ENCODE peak calls at places on chromosome 7, in seven cellular contexts. V is left ventricle myocardium inferior, R is iPS DF 6.9, Q is prostate gland, C is PC-9, L is cardiac muscle cell, U is mucosa of descending colon. O is an unnamed sample. For H3K36me3, the result is how much of the 10 kb centered on the place peaks cover.

GRCh38 chr7:8205572-8205971 is 56.4 kb downstream of the ICA1 start:
- DNase-seq in V (no peak), R (no peak), C (no peak), U (no peak), Q (no peak), L (no peak), O (no peak)

GRCh38 chr7:70568674-70569334 is 563.1 kb upstream of the GALNT17 start:
- DNase-seq in Q (no peak), L (peak), C (no peak), R (no peak), V (peak), U (peak), O (no peak)

GRCh38 chr7:43612128-43612527 is 29.2 kb downstream of the STK17A start:
- DNase-seq in U (no peak), V (no peak), C (no peak), L (no peak), R (no peak), Q (no peak), O (no peak)

GRCh38 chr7:92042056-92042737 is 92.1 kb downstream of the CYP51A1 start:
- DNase-seq in R (no peak), U (peak), C (no peak), V (no peak), L (no peak), Q (no peak), O (no peak)

GRCh38 chr7:1906087-1906830 is 236.2 kb downstream of the ELFN1 start:
- DNase-seq in V (no peak), L (no peak), U (no peak), C (no peak), R (no peak), Q (no peak), O (no peak)

GRCh38 chr7:33837356-33837851 is 67.9 kb upstream of the BMPER start:
- DNase-seq in V (no peak), U (no peak), C (no peak), R (no peak), Q (no peak), L (no peak), O (no peak)

GRCh38 chr7:4964506-4964905 is 5.5 kb upstream of the MMD2 start:
- DNase-seq in C (no peak), R (no peak), L (no peak), Q (no peak), U (no peak), V (no peak), O (no peak)

GRCh38 chr7:105896407-105896842 is 20.0 kb upstream of the ATXN7L1 start:
- DNase-seq in L (no peak), C (no peak), Q (peak), R (no peak), V (no peak), U (peak), O (no peak)

GRCh38 chr7:68936501-68936900 is 661.8 kb upstream of the AUTS2 start:
- DNase-seq in L (peak), R (no peak), V (no peak), Q (no peak), C (no peak), U (no peak), O (no peak)

GRCh38 chr7:121558288-121558687 is 162.2 kb upstream of the FAM3C start:
- DNase-seq in V (no peak), R (no peak), Q (no peak), L (peak), U (no peak), C (no peak), O (no peak)

GRCh38 chr7:2851499-2851898 is 7.4 kb upstream of the GNA12 start:
- DNase-seq in R (no peak), Q (no peak), V (no peak), L (no peak), C (no peak), U (no peak), O (no peak)

GRCh38 chr7:123607423-123607975 is 5.9 kb downstream of the ASB15 start:
- DNase-seq in Q (no peak), L (no peak), U (no peak), C (no peak), V (no peak), R (no peak), O (no peak)

GRCh38 chr7:95874541-95875265 is 102.3 kb downstream of the DYNC1I1 start:
- DNase-seq in V (no peak), U (no peak), L (no peak), R (no peak), Q (no peak), C (no peak), O (no peak)

GRCh38 chr7:94258418-94258817 is 136.3 kb upstream of the COL1A2 start:
- DNase-seq in R (no peak), L (peak), C (no peak), Q (no peak), V (no peak), U (no peak), O (no peak)

GRCh38 chr7:66076459-66077329 is 1.1 kb downstream of the ASL start:
- DNase-seq in Q (no peak), C (no peak), U (peak), L (no peak), V (no peak), R (no peak), O (no peak)

GRCh38 chr7:132480534-132480933 is 95.7 kb downstream of the PLXNA4 start:
- DNase-seq in L (no peak), C (no peak), Q (no peak), V (peak), U (no peak), R (no peak), O (no peak)

GRCh38 chr7:114415054-114415997 is 711 bp downstream of the FOXP2 start:
- DNase-seq in Q (no peak), U (no peak), C (no peak), V (no peak), L (no peak), R (no peak), O (no peak)

GRCh38 chr7:148110097-148110868 is 480.3 kb upstream of the C7orf33 start:
- DNase-seq in U (peak), R (no peak), V (no peak), C (no peak), Q (no peak), L (peak), O (peak)

GRCh38 chr7:118104812-118105441 is 79.0 kb upstream of the LSM8 start:
- DNase-seq in U (no peak), Q (no peak), R (no peak), C (no peak), V (no peak), L (peak), O (peak)

GRCh38 chr7:80372415-80372814 is 139.4 kb downstream of the GNAT3 start:
- DNase-seq in C (no peak), Q (no peak), U (no peak), L (no peak), V (no peak), R (no peak), O (no peak)

GRCh38 chr7:43674559-43675436 is 54.5 kb downstream of the COA1 start:
- DNase-seq in U (no peak), Q (no peak), L (no peak), C (no peak), V (no peak), R (no peak), O (peak)

GRCh38 chr7:35969055-35969454 is 168.2 kb downstream of the SEPTIN7 start:
- DNase-seq in U (no peak), Q (no peak), R (no peak), C (no peak), V (no peak), L (no peak), O (no peak)

GRCh38 chr7:55005241-55005836 is 13.5 kb upstream of the EGFR start:
- DNase-seq in V (no peak), C (no peak), R (no peak), Q (no peak), L (no peak), U (no peak), O (no peak)

GRCh38 chr7:100880645-100881044 is 5.7 kb downstream of the SRRT start:
- DNase-seq in R (no peak), C (no peak), U (no peak), L (no peak), V (no peak), Q (no peak), O (no peak)

GRCh38 chr7:100879685-100880261 is 4.9 kb downstream of the SRRT start:
- DNase-seq in L (no peak), U (no peak), V (no peak), Q (no peak), R (no peak), C (no peak), O (no peak)

GRCh38 chr7:100878685-100879084 is 3.8 kb downstream of the SRRT start:
- DNase-seq in R (no peak), C (no peak), U (no peak), Q (no peak), V (no peak), L (no peak), O (no peak)

GRCh38 chr7:100875356-100875751 is 451 bp downstream of the SRRT start:
- DNase-seq in U (no peak), C (no peak), L (no peak), V (peak), R (no peak), Q (no peak), O (no peak)

GRCh38 chr7:100878013-100878412 is 3.1 kb downstream of the SRRT start:
- DNase-seq in V (no peak), U (no peak), R (no peak), L (no peak), C (no peak), Q (no peak), O (no peak)
- H3K36me3 ChIP-seq in V (half or more), U (under half), R (under half), L (under half), C (under half), Q (under half), O (under half)

GRCh38 chr7:74183142-74183541 is 9.0 kb downstream of the EIF4H start:
- DNase-seq in C (no peak), L (no peak), Q (peak), V (no peak), R (no peak), U (no peak), O (no peak)

GRCh38 chr7:74183653-74184450 is 9.7 kb downstream of the EIF4H start:
- DNase-seq in U (no peak), Q (no peak), V (no peak), R (no peak), C (peak), L (no peak), O (no peak)

GRCh38 chr7:74182453-74183090 is 8.4 kb downstream of the EIF4H start:
- DNase-seq in R (no peak), U (no peak), Q (no peak), C (no peak), V (no peak), L (no peak), O (no peak)

GRCh38 chr7:74185636-74186035 is 11.5 kb downstream of the EIF4H start:
- DNase-seq in C (no peak), V (no peak), R (no peak), Q (no peak), L (no peak), U (no peak), O (no peak)

GRCh38 chr7:74185016-74185415 is 10.9 kb downstream of the EIF4H start:
- DNase-seq in Q (no peak), L (no peak), C (no peak), V (no peak), U (no peak), R (no peak), O (no peak)
- H3K36me3 ChIP-seq in Q (under half), L (under half), C (half or more), V (under half), U (under half), R (under half), O (under half)

GRCh38 chr7:128770238-128770637 is 5.4 kb downstream of the OPN1SW start:
- DNase-seq in L (no peak), Q (no peak), C (no peak), V (no peak), R (no peak), U (no peak), O (no peak)
- H3K36me3 ChIP-seq in L (under half), Q (under half), C (under half), V (half or more), R (under half), U (under half), O (under half)

GRCh38 chr7:41793556-41793955 is 90.7 kb upstream of the INHBA start:
- DNase-seq in U (no peak), R (no peak), C (no peak), V (no peak), Q (no peak), L (no peak), O (no peak)
- H3K36me3 ChIP-seq in U (under half), R (under half), C (under half), V (under half), Q (under half), L (under half), O (under half)

GRCh38 chr7:102075553-102076135 is 211.0 kb upstream of the SH2B2 start:
- DNase-seq in C (no peak), V (no peak), L (no peak), Q (peak), U (no peak), R (no peak), O (no peak)
- H3K36me3 ChIP-seq in C (under half), V (under half), L (under half), Q (under half), U (under half), R (under half), O (under half)

DNA sequence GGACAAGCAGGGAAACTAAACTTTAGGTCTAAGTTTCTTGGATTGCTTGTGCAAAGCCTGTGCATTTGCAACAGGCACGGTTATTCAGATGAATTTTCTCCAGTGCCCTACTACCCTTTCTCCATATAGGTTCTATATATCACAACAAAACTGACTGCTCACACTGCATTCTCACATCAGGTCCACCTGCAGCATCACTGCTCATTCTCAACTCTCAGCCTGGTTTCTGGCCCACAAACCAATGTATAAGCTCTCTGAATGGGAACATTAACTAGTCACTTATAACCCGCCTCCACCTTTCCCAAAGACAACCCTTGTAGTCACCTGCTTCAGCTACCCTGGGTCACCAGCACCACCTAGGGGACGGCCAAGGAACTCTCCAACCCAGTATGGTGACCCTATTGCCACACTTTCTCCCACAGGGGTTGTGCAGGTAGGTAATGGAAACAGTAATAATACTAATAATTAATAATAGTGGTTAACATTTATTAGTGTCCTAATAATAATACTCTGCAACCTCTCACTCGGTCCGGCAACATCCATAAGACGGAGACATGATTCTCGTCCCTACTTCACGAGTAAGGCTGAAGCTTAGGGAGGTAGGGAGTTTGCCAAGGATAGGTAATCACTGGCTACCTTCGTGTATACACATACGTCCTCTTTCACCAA is 97.3 kb downstream of the CLEC2L start:
- DNase-seq in C (peak), Q (no peak), U (peak), R (no peak), V (no peak), L (peak), O (no peak)
- H3K36me3 ChIP-seq in C (under half), Q (under half), U (under half), R (under half), V (half or more), L (half or more), O (under half)

GRCh38 chr7:28343462-28343861 is 68.9 kb upstream of the CREB5 start:
- DNase-seq in C (no peak), Q (no peak), R (no peak), V (no peak), L (no peak), U (no peak), O (no peak)

DNA sequence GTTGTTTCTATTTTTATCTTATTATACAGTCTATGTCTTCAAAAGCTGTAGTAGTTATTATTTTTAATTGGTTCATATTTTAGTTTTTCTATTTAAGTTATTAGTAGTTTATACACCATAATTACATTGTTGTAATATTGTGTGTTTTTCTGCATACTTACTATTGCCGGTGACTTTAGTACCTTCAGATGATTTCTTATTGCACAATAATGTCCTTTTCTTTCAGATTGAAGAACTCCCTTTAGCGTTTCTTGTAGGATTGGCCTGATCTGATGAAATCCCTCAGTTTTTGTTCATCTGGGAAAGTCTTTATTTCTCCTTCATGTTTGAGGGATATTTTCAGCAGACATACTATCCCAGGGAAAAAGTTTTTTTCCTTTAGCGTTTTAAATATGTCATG is 74.3 kb upstream of the CREB5 start:
- DNase-seq in Q (no peak), L (no peak), U (no peak), C (no peak), V (no peak), R (no peak), O (no peak)
- H3K36me3 ChIP-seq in Q (under half), L (under half), U (under half), C (under half), V (under half), R (under half), O (under half)

GRCh38 chr7:44761207-44762161 is 12.8 kb downstream of the ZMIZ2 start:
- DNase-seq in R (no peak), V (peak), C (no peak), U (peak), L (no peak), Q (peak), O (no peak)
- H3K36me3 ChIP-seq in R (half or more), V (half or more), C (under half), U (under half), L (under half), Q (under half), O (under half)

GRCh38 chr7:6422926-6423632 is 24.7 kb downstream of the DAGLB start:
- DNase-seq in L (no peak), U (no peak), R (no peak), Q (no peak), C (no peak), V (peak), O (no peak)
- H3K36me3 ChIP-seq in L (under half), U (under half), R (half or more), Q (under half), C (under half), V (under half), O (under half)

DNA sequence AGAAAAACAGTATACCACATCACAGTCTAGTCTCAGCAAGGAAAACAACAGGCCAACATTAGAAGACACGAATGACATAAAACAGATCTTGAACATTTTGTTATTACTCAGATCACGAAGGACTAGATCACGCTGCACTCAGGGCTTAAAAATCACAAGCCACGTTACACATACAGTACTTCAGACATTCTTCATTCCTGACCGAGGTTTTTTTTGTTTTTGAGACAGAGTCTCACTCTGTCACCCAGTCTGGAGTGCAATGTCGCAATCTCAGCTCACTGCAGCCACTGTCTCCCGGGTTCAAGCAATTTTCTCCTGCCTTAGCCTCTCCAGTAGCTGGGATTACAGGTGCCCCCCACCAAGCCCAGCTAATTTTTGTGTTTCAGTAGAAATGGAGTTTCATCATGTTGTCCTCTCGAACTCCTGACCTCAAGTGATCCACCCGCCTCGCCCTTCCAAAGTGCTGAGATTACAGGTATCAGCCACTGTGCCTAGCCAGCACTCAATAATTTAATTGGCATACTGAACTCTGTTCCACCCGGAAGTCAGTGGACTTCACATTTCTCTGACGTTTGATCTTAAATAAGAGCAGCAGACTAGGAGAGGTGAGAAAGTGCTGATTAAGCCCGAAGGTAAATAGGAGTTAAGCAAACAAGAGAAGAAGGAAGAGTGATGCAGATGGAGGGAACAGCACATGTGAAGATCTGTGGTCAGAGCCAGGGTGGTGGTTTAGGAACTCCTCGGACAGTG is 3.5 kb downstream of the AIMP2 start:
- DNase-seq in L (no peak), C (no peak), V (no peak), R (no peak), U (peak), Q (no peak), O (no peak)
- H3K36me3 ChIP-seq in L (under half), C (under half), V (under half), R (under half), U (under half), Q (under half), O (under half)

O was measured in kidney epithelial cell.